ENCODE peak calls at places on chromosomes 6 and 20, in five cellular contexts. P, L, W, N and X are unnamed samples.

GRCh38 chr20:22916121-22916842 is 118.8 kb upstream of the SSTR4 start:
- DNase-seq in P (no peak), L (no peak), N (no peak), W (no peak), X (no peak)

GRCh38 chr6:130020106-130020851 is 1.9 kb downstream of the L3MBTL3 start:
- DNase-seq in N (peak; percentile 73), P (peak; percentile 40), W (peak; percentile 7), L (peak; percentile 55), X (no peak)

GRCh38 chr6:43125119-43125518 is 46.0 kb upstream of the SRF start:
- DNase-seq in L (no peak), W (no peak), P (no peak), N (no peak), X (no peak)

GRCh38 chr6:17042422-17043147 is 59.3 kb upstream of the STMND1 start:
- DNase-seq in P (no peak), N (no peak), W (peak; percentile 25), L (no peak), X (no peak)

GRCh38 chr20:63828124-63828523 is 2.9 kb downstream of the ZBTB46 start:
- DNase-seq in W (no peak), L (no peak), N (no peak), P (no peak), X (no peak)

GRCh38 chr6:82818727-82819126 is 246.9 kb downstream of the UBE3D start:
- DNase-seq in P (no peak), L (no peak), W (no peak), N (no peak), X (no peak)

GRCh38 chr6:42260972-42261371 is 43.3 kb upstream of the MRPS10 start:
- DNase-seq in W (no peak), L (no peak), N (peak; percentile 63), P (peak; percentile 54), X (peak; percentile 53)

GRCh38 chr20:46127396-46128010 is 9.4 kb downstream of the CD40 start:
- DNase-seq in N (no peak), P (no peak), W (no peak), L (no peak), X (no peak)

GRCh38 chr6:130724089-130724488 is 103.1 kb upstream of the SMLR1 start:
- DNase-seq in P (no peak), L (no peak), N (no peak), W (no peak), X (no peak)

GRCh38 chr20:64104667-64105451 is 2.5 kb downstream of the NPBWR2 start:
- DNase-seq in N (peak; percentile 36), P (no peak), W (no peak), L (peak; percentile 32), X (no peak)

GRCh38 chr6:166258854-166259276 is 49.3 kb downstream of the PRR18 start:
- DNase-seq in P (peak; percentile 33), L (peak; percentile 81), N (peak; percentile 77), W (no peak), X (no peak)

GRCh38 chr6:12635813-12636212 is 80.8 kb upstream of the PHACTR1 start:
- DNase-seq in L (no peak), N (no peak), W (no peak), P (no peak), X (no peak)

GRCh38 chr6:42315991-42316378 is 98.3 kb upstream of the MRPS10 start:
- DNase-seq in P (no peak), N (peak; percentile 54), W (peak; percentile 84), L (no peak), X (no peak)

GRCh38 chr6:150560884-150561219 is 38.8 kb upstream of the PLEKHG1 start:
- DNase-seq in L (no peak), N (no peak), W (no peak), P (no peak), X (no peak)

GRCh38 chr6:162467679-162468078 is 259.9 kb downstream of the PRKN start:
- DNase-seq in N (no peak), W (no peak), L (no peak), P (peak; percentile 37), X (no peak)

DNA sequence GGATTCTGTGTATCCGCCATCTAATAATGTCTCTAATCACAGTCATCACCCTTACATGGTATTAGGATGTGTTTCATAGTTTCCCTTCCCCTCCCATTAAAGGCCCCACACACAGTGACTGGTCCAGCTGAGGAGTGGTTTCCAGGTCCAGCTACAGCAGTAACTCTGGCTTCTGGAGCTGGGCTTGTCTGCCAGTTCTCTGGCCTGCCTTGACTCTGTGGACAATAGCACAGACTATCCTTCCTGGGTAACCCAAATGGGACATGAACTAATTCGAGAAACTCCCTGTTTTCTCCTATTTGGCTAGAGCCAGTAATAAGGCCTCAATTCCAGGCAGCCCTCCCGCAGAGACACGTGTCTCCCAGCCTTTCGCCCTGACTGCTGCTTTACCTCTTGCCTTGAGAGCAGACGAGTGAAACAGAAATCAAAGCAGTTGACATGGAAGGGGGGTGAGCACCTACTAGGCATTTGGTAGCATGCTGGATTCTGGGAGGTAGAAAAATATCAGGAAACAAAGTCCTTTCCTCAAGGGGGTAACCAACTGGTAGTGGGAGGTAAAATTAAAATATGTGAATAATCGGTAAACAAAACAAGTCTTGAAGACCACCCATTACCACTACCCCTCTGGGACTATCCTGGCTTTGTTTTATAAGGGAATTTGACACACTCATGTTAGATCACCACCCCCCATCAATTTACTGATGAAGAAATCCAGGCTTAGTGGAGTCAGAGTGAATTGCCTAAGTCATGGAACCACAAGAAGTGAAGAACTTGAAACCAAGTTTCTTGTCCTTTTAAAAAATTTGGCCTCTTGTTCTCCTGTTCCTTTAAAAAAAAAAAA is 1.2 kb downstream of the TRAF3IP2 start:
- DNase-seq in W (no peak), P (peak; percentile 58), N (peak; percentile 71), L (no peak), X (peak; percentile 91)
- H3K4me1 ChIP-seq in W (peaks cover 40% of the 10 kb centered on the region), P (peaks cover 70% of the 10 kb centered on the region), N (peaks cover 56% of the 10 kb centered on the region), L (peaks cover 63% of the 10 kb centered on the region), X (peaks cover 45% of the 10 kb centered on the region)

GRCh38 chr6:39003488-39003887 is 45.1 kb upstream of the GLP1R start:
- DNase-seq in L (no peak), P (no peak), N (no peak), W (no peak), X (no peak)

GRCh38 chr6:39005774-39006173 is 42.8 kb upstream of the GLP1R start:
- DNase-seq in W (no peak), P (no peak), N (no peak), L (no peak), X (no peak)

GRCh38 chr6:39004801-39005200 is 43.8 kb upstream of the GLP1R start:
- DNase-seq in L (no peak), W (no peak), N (no peak), P (no peak), X (no peak)

GRCh38 chr6:39007575-39007974 is 41.0 kb upstream of the GLP1R start:
- DNase-seq in P (no peak), N (no peak), L (no peak), W (no peak), X (no peak)

DNA sequence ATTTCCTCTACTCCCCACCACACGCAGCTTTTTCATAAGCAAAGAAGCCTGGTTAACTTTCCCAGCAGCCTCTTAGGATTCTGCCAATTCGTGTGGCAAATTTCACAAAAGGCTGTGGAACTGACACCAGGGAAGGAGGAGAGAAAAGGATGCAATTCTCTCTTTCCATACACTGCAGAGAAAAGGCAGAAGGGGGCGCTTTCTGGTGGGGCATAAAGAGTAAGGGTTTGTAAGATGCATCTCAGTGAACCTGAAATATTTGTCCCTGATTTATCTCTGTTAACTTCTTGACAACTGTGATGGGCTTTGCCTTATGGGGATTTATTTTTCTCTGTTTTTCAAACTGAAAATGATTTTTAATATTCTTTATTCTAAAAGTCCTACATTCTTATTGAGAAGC is 45.5 kb upstream of the GLP1R start:
- DNase-seq in P (no peak), L (no peak), N (no peak), W (no peak), X (no peak)
- H3K27ac ChIP-seq in P (no peak overlapping the region), L (no peak overlapping the region), N (no peak overlapping the region), W (no peak overlapping the region), X (no peak overlapping the region)

DNA sequence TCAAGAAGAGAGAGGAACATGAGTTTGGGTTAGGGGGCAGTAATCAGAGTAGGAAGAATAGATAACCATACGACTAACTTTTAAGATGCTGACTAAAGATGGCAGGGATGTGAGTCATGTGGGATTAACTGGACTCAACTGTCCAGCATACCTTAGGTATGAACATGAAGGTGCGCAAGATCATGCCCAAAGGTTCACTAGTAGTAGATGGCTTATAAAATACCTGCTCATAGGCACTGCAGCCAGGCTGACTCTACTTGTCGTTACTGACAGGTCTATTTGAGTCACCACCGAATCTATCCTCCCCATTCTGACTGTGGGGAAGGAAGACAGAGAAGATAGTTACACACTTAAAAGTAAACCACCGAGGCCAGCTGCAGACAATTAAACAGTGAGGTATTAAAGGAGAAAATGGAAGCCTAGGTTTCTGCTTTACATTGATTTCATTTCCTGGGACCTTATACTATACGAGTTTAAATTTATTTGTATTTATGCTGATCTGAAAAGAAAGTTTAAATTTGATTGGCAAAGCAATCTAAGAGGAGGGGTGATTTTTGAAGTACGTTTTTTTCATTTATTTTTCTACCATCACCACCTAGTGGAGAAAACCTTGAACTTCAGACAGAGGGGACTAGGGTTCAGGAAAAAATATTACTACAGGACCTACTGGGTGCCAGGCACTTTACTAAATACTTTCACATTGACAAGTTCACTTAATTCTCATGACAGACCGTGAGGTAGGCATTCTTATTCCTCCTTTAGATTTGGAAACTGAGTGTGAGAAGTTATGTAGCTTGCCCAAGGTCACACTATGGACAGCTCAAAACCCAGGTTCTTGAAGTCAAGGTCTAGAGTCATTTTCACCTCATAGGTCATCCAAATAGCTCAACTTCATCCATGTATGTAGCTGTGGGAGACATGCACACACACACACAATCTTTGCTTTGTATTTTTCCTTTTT is 4.0 kb upstream of the WRNIP1 start:
- DNase-seq in W (no peak), L (no peak), P (no peak), N (no peak), X (no peak)
- TF ChIP-seq CTCF in W (no peak), L (peak; percentile 45), P (peak; percentile 35), N (peak; percentile 41), X (peak; percentile 67)

DNA sequence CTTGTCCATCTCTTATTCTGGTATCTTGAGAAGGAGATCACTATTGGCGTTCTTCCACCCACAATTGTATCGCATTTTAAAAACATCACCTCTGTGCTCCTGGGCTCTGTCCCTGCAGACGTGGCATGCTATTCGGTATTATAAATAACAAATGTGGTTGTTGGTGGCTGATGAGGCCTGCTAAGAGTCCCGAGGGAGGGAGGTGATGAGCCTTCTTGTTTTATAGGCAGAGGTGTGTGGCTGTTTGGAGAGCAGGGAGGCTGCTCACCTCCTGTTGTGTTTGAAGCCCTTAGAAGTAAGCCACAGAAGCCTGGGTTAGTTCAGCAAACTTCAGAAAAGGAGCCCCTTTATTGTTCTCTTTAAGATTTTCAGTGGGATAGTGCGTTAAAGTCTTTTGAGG is 15.6 kb downstream of the MANBAL start:
- DNase-seq in P (no peak), L (no peak), W (no peak), N (no peak), X (no peak)
- H3K4me1 ChIP-seq in P (peaks cover 39% of the 10 kb centered on the region), L (no peaks in the 10 kb centered on the region), W (peaks cover 17% of the 10 kb centered on the region), N (peaks cover 26% of the 10 kb centered on the region), X (no peaks in the 10 kb centered on the region)

DNA sequence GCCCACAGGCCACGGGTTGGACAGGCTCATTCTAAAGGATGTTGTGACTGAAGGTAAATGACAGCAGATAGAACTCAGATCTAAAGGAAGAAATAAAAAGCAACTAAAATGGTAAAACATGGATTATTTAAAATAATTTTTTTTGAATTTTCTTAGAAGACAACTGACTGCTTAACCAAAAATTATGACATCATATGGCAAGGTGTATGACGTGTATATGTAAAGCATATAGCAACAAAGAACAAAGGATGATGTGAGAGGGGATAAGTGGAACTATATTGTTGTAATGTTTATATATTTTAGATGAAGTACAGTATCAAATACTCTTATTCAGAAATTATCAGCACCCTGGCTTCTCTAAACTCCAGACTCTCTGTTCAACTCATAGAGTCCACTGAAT is 38.6 kb downstream of the NPEPL1 start:
- DNase-seq in L (no peak), P (no peak), W (no peak), N (no peak), X (no peak)
- H3K27ac ChIP-seq in L (no peak overlapping the region), P (no peak overlapping the region), W (no peak overlapping the region), N (no peak overlapping the region), X (no peak overlapping the region)